ENCODE peak calls at places on chromosomes 3 and 15, in seven cellular contexts. S is substantia nigra, C is T-cell, F is NCI-H2081, I is fibroblast of pulmonary artery, R is NCI-H1092 treated with DMSO at 0.1 percent for 48 hours, V is AG08396. L is an unnamed sample.

GRCh38 chr3:147360936-147361670 is 45.2 kb downstream of the ZIC4 start:
- DNase-seq in S (no peak), R (peak), F (no peak), V (no peak), I (no peak), C (no peak), L (no peak)

GRCh38 chr3:156445117-156445968 is 109.6 kb downstream of the SSR3 start:
- DNase-seq in S (no peak), I (no peak), C (no peak), V (no peak), R (no peak), F (no peak), L (no peak)

GRCh38 chr3:48546203-48546829 is 10.3 kb downstream of the PFKFB4 start:
- DNase-seq in S (no peak), R (no peak), I (peak), F (no peak), C (no peak), V (no peak), L (no peak)

GRCh38 chr15:77901921-77902750 is 175.4 kb downstream of the TBC1D2B start:
- DNase-seq in F (peak), R (no peak), C (no peak), S (no peak), V (no peak), I (no peak), L (no peak)

GRCh38 chr3:67458406-67458805 is 196.0 kb downstream of the SUCLG2 start:
- DNase-seq in C (no peak), R (no peak), I (peak), S (no peak), V (peak), F (no peak), L (no peak)

GRCh38 chr3:105359098-105359762 is 7.5 kb upstream of the ALCAM start:
- DNase-seq in I (peak), S (no peak), R (no peak), C (no peak), V (no peak), F (no peak), L (no peak)

GRCh38 chr15:58980351-58980939 is 7.0 kb upstream of the RNF111 start:
- DNase-seq in F (peak), I (peak), C (no peak), V (no peak), R (peak), S (no peak), L (peak)

GRCh38 chr3:131174752-131175151 is 148.1 kb downstream of the NEK11 start:
- DNase-seq in V (no peak), C (no peak), S (no peak), R (no peak), F (no peak), I (peak), L (no peak)

GRCh38 chr15:75425966-75426500 is 25.5 kb downstream of the SIN3A start:
- DNase-seq in C (no peak), S (no peak), F (no peak), I (no peak), R (no peak), V (no peak), L (no peak)

GRCh38 chr3:107661447-107662108 is 138.8 kb downstream of the BBX start:
- DNase-seq in F (no peak), I (peak), S (no peak), R (no peak), C (no peak), V (no peak), L (no peak)

GRCh38 chr3:148131990-148132638 is 565.6 kb upstream of the AGTR1 start:
- DNase-seq in R (no peak), S (no peak), I (peak), F (no peak), V (no peak), C (no peak), L (no peak)

GRCh38 chr15:70140543-70141375 is 43.0 kb upstream of the TLE3 start:
- DNase-seq in F (no peak), R (no peak), I (peak), V (no peak), S (no peak), C (no peak), L (no peak)

GRCh38 chr15:39549912-39550311 is 31.0 kb upstream of the THBS1 start:
- DNase-seq in F (no peak), C (no peak), V (no peak), S (no peak), I (no peak), R (no peak), L (no peak)

GRCh38 chr3:82938821-82939328 is 1177.4 kb upstream of the GBE1 start:
- DNase-seq in S (no peak), I (no peak), R (no peak), F (no peak), C (no peak), V (no peak), L (no peak)